ENCODE peak calls at places on chromosomes 12 and 14, in four cellular contexts. E, Q, T and I are unnamed samples.

GRCh38 chr14:61839452-61839851 is 77.2 kb downstream of the SNAPC1 start:
- DNase-seq in Q (no peak), E (no peak), T (no peak), I (peak)

GRCh38 chr12:52246720-52247621 is 13.9 kb downstream of the KRT7 start:
- DNase-seq in E (peak), T (no peak), Q (no peak), I (no peak)

GRCh38 chr14:21070610-21071224 is 613 bp downstream of the ARHGEF40 start:
- DNase-seq in E (peak), T (peak), Q (no peak), I (peak)

GRCh38 chr14:56059054-56059453 is 59.2 kb upstream of the PELI2 start:
- DNase-seq in Q (no peak), T (no peak), E (peak), I (peak)

GRCh38 chr14:76434220-76434619 is 58.3 kb downstream of the ESRRB start:
- DNase-seq in T (no peak), E (no peak), Q (no peak), I (no peak)

GRCh38 chr12:132277961-132278360 is 51.4 kb downstream of the GALNT9 start:
- DNase-seq in E (no peak), Q (no peak), T (no peak), I (no peak)

GRCh38 chr14:88352299-88353097 is 29.4 kb upstream of the KCNK10 start:
- DNase-seq in T (no peak), E (no peak), Q (no peak), I (peak)

GRCh38 chr14:50864237-50864636 is 7.6 kb upstream of the ABHD12B start:
- DNase-seq in E (no peak), Q (no peak), T (no peak), I (no peak)

GRCh38 chr12:121124402-121125109 is 8.1 kb upstream of the P2RX7 start:
- DNase-seq in Q (no peak), T (no peak), E (peak), I (peak)

GRCh38 chr14:90585106-90585505 is 188.3 kb downstream of the CALM1 start:
- DNase-seq in Q (no peak), T (no peak), E (no peak), I (no peak)

GRCh38 chr12:77742631-77743030 is 88.1 kb upstream of the NAV3 start:
- DNase-seq in Q (no peak), E (no peak), T (no peak), I (no peak)

GRCh38 chr12:129049917-129050316 is 196.6 kb downstream of the GLT1D1 start:
- DNase-seq in E (peak), Q (no peak), T (peak), I (no peak)

GRCh38 chr12:57237952-57238853 is 8.7 kb downstream of the SHMT2 start:
- DNase-seq in T (peak), Q (no peak), E (peak), I (no peak)

GRCh38 chr12:124804011-124804621 is 59.5 kb downstream of the SCARB1 start:
- DNase-seq in E (peak), Q (no peak), T (peak), I (peak)

GRCh38 chr14:104577457-104578301 is 1.9 kb upstream of the C14orf180 start:
- DNase-seq in T (no peak), E (no peak), Q (no peak), I (no peak)

GRCh38 chr12:93002278-93003054 is 73.4 kb upstream of the EEA1 start:
- DNase-seq in E (no peak), T (no peak), Q (no peak), I (peak)

GRCh38 chr12:55653031-55653430 is 16.3 kb downstream of the OR10P1 start:
- DNase-seq in T (no peak), E (no peak), Q (no peak), I (no peak)

GRCh38 chr14:20818861-20819260 is 16.2 kb upstream of the RNASE1 start:
- DNase-seq in T (no peak), Q (no peak), E (peak), I (no peak)

GRCh38 chr12:116483959-116484699 is 75.1 kb upstream of the MAP1LC3B2 start:
- DNase-seq in T (no peak), Q (no peak), E (no peak), I (no peak)

GRCh38 chr12:114399664-114400211 is 6.2 kb downstream of the TBX5 start:
- DNase-seq in Q (peak), E (peak), T (peak), I (peak)

DNA sequence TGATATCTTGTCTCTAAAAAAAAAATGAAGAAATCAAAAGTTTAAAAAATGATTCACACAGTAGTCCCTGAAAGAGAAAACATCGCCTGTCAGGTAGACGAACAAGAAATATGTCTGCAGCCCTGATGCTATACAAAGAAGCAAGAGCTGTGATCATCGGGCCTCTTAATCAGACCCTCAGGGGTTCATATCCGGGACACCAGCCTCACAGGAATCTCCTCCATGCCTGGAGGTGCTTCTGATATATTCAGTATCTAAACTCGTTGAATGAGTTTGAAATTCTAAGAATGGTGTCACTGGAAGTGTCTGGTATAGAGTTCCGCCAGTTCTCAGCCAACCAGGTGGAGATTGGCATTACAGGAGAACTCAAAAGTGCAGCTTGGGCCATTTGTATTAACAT is 64.7 kb downstream of the KSR2 start:
- DNase-seq in E (no peak), T (no peak), Q (no peak), I (no peak)
- H3K56ac ChIP-seq in E (no peak), T (no peak), Q (no peak), I (no peak)

GRCh38 chr12:122722347-122722746 is 5.7 kb upstream of the HCAR3 start:
- DNase-seq in T (no peak), E (no peak), Q (no peak), I (no peak)

GRCh38 chr12:122729583-122730214 is 945 bp downstream of the HCAR1 start:
- DNase-seq in Q (no peak), E (no peak), T (no peak), I (no peak)

GRCh38 chr12:122726056-122726558 is 4.5 kb downstream of the HCAR1 start:
- DNase-seq in E (peak), Q (peak), T (peak), I (no peak)

GRCh38 chr12:122724641-122725243 is 5.9 kb downstream of the HCAR1 start:
- DNase-seq in E (no peak), T (no peak), Q (no peak), I (no peak)

GRCh38 chr12:122725452-122725851 is 5.2 kb downstream of the HCAR1 start:
- DNase-seq in Q (no peak), E (no peak), T (no peak), I (no peak)
- H3K56ac ChIP-seq in Q (no peak), E (peak), T (no peak), I (no peak)

GRCh38 chr12:3446235-3446634 is 44.8 kb upstream of the PRMT8 start:
- DNase-seq in E (no peak), T (peak), Q (no peak), I (no peak)

GRCh38 chr12:3442397-3442796 is 48.6 kb upstream of the PRMT8 start:
- DNase-seq in E (no peak), T (no peak), Q (no peak), I (no peak)

GRCh38 chr12:3447318-3447717 is 43.7 kb upstream of the PRMT8 start:
- DNase-seq in T (no peak), Q (no peak), E (no peak), I (no peak)

GRCh38 chr12:3446653-3447270 is 44.2 kb upstream of the PRMT8 start:
- DNase-seq in T (no peak), Q (no peak), E (no peak), I (no peak)

GRCh38 chr12:3445127-3445978 is 45.6 kb upstream of the PRMT8 start:
- DNase-seq in T (no peak), Q (no peak), E (no peak), I (no peak)
- H3K56ac ChIP-seq in T (no peak), Q (no peak), E (no peak), I (no peak)

GRCh38 chr12:11092128-11092527 is at the start of gene TAS2R43:
- DNase-seq in Q (no peak), T (no peak), E (no peak), I (no peak)
- H3K56ac ChIP-seq in Q (no peak), T (no peak), E (no peak), I (no peak)

GRCh38 chr12:127041985-127042625 is 1224.9 kb upstream of the TMEM132C start:
- DNase-seq in T (no peak), Q (no peak), E (no peak), I (no peak)
- H3K56ac ChIP-seq in T (no peak), Q (no peak), E (no peak), I (no peak)

GRCh38 chr14:65279510-65279909 is 133.0 kb upstream of the FUT8 start:
- DNase-seq in Q (no peak), E (no peak), T (no peak), I (no peak)
- H3K56ac ChIP-seq in Q (no peak), E (no peak), T (no peak), I (no peak)

GRCh38 chr14:32104308-32104707 is 27.2 kb downstream of the ARHGAP5 start:
- DNase-seq in T (no peak), Q (no peak), E (no peak), I (no peak)

GRCh38 chr14:32102968-32103367 is 25.9 kb downstream of the ARHGAP5 start:
- DNase-seq in T (no peak), Q (no peak), E (no peak), I (no peak)

GRCh38 chr14:32102152-32102787 is 25.2 kb downstream of the ARHGAP5 start:
- DNase-seq in Q (no peak), E (no peak), T (no peak), I (no peak)

GRCh38 chr14:32099473-32099872 is 22.4 kb downstream of the ARHGAP5 start:
- DNase-seq in T (no peak), Q (no peak), E (no peak), I (no peak)

GRCh38 chr14:32100175-32100574 is 23.1 kb downstream of the ARHGAP5 start:
- DNase-seq in T (no peak), Q (no peak), E (no peak), I (no peak)
- H3K56ac ChIP-seq in T (no peak), Q (no peak), E (no peak), I (no peak)

GRCh38 chr12:47378907-47379306 is 299.1 kb upstream of the AMIGO2 start:
- DNase-seq in Q (no peak), E (no peak), T (no peak), I (peak)
- H3K56ac ChIP-seq in Q (no peak), E (no peak), T (no peak), I (no peak)

GRCh38 chr14:27242874-27243273 is 645.0 kb upstream of the NOVA1 start:
- DNase-seq in T (no peak), E (no peak), Q (no peak), I (no peak)

DNA sequence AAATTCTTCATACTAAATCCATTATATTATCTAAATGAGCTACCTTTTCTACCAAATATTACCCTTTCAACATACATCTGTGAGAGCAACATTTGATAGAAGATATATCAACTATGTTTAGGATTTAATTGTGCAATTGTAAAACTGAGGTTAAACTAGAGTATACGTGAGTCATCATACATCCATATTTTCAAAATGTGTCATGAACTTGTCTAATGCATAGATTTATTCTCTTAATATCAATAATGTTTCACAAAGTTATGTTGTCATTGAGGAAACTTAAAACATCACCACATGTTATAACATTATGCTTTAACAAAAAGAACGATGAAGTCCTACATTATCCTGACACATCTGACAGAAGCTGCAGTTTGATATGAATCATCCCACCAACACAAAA is 645.5 kb upstream of the NOVA1 start:
- DNase-seq in T (no peak), Q (no peak), E (no peak), I (no peak)
- H3K56ac ChIP-seq in T (no peak), Q (no peak), E (no peak), I (no peak)